ENCODE peak calls at places on chromosomes 11 and 22, in six cellular contexts. One of them, this sample, is unnamed.

GRCh38 chr22:27100323-27100722 is 442.9 kb downstream of the MIAT start:
- DNase-seq in choroid plexus epithelial cell: no peak
- DNase-seq in amniotic stem cell: no peak
- DNase-seq in AG20443: no peak
- DNase-seq in NCI-H1092 treated with DMSO at 0.1 percent for 48 hours: no peak
- DNase-seq in RPMI7951: no peak
- DNase-seq in this sample: peak

GRCh38 chr11:60809249-60809648 is 24.1 kb downstream of the MS4A10 start:
- DNase-seq in choroid plexus epithelial cell: no peak
- DNase-seq in AG20443: no peak
- DNase-seq in amniotic stem cell: no peak
- DNase-seq in NCI-H1092 treated with DMSO at 0.1 percent for 48 hours: no peak
- DNase-seq in RPMI7951: no peak
- DNase-seq in this sample: no peak

GRCh38 chr22:27719033-27719341 is 82.6 kb downstream of the MN1 start:
- DNase-seq in choroid plexus epithelial cell: no peak
- DNase-seq in NCI-H1092 treated with DMSO at 0.1 percent for 48 hours: no peak
- DNase-seq in amniotic stem cell: no peak
- DNase-seq in RPMI7951: no peak
- DNase-seq in AG20443: no peak
- DNase-seq in this sample: no peak

GRCh38 chr11:118786657-118787056 is 4.3 kb downstream of the DDX6 start:
- DNase-seq in AG20443: no peak
- DNase-seq in NCI-H1092 treated with DMSO at 0.1 percent for 48 hours: no peak
- DNase-seq in choroid plexus epithelial cell: no peak
- DNase-seq in RPMI7951: no peak
- DNase-seq in amniotic stem cell: no peak
- DNase-seq in this sample: no peak

GRCh38 chr22:46140989-46141928 is 9.1 kb upstream of the PPARA start:
- DNase-seq in choroid plexus epithelial cell: no peak
- DNase-seq in amniotic stem cell: no peak
- DNase-seq in RPMI7951: no peak
- DNase-seq in NCI-H1092 treated with DMSO at 0.1 percent for 48 hours: no peak
- DNase-seq in AG20443: no peak
- DNase-seq in this sample: no peak

GRCh38 chr11:111500481-111500880 is 11.7 kb downstream of the BTG4 start:
- DNase-seq in NCI-H1092 treated with DMSO at 0.1 percent for 48 hours: no peak
- DNase-seq in choroid plexus epithelial cell: no peak
- DNase-seq in amniotic stem cell: no peak
- DNase-seq in RPMI7951: no peak
- DNase-seq in AG20443: no peak
- DNase-seq in this sample: no peak

GRCh38 chr11:108534274-108534882 is 36.2 kb upstream of the POGLUT3 start:
- DNase-seq in RPMI7951: no peak
- DNase-seq in NCI-H1092 treated with DMSO at 0.1 percent for 48 hours: no peak
- DNase-seq in amniotic stem cell: no peak
- DNase-seq in choroid plexus epithelial cell: no peak
- DNase-seq in AG20443: no peak
- DNase-seq in this sample: no peak

GRCh38 chr22:38843716-38844660 is at the start of gene NPTXR:
- DNase-seq in NCI-H1092 treated with DMSO at 0.1 percent for 48 hours: peak
- DNase-seq in amniotic stem cell: peak
- DNase-seq in AG20443: peak
- DNase-seq in choroid plexus epithelial cell: no peak
- DNase-seq in RPMI7951: peak
- DNase-seq in this sample: peak

GRCh38 chr22:38446018-38446601 is 8.9 kb downstream of the KCNJ4 start:
- DNase-seq in RPMI7951: no peak
- DNase-seq in AG20443: peak
- DNase-seq in choroid plexus epithelial cell: no peak
- DNase-seq in amniotic stem cell: no peak
- DNase-seq in NCI-H1092 treated with DMSO at 0.1 percent for 48 hours: no peak
- DNase-seq in this sample: no peak

GRCh38 chr11:122733301-122733686 is 77.8 kb downstream of the UBASH3B start:
- DNase-seq in choroid plexus epithelial cell: peak
- DNase-seq in amniotic stem cell: no peak
- DNase-seq in NCI-H1092 treated with DMSO at 0.1 percent for 48 hours: peak
- DNase-seq in AG20443: no peak
- DNase-seq in RPMI7951: no peak
- DNase-seq in this sample: peak

GRCh38 chr11:75254326-75254725 is 13.8 kb downstream of the TPBGL start:
- DNase-seq in NCI-H1092 treated with DMSO at 0.1 percent for 48 hours: no peak
- DNase-seq in RPMI7951: no peak
- DNase-seq in choroid plexus epithelial cell: no peak
- DNase-seq in amniotic stem cell: no peak
- DNase-seq in AG20443: no peak
- DNase-seq in this sample: no peak

GRCh38 chr11:91591021-91591420 is 633.6 kb upstream of the FAT3 start:
- DNase-seq in amniotic stem cell: no peak
- DNase-seq in NCI-H1092 treated with DMSO at 0.1 percent for 48 hours: no peak
- DNase-seq in RPMI7951: no peak
- DNase-seq in choroid plexus epithelial cell: no peak
- DNase-seq in AG20443: no peak
- DNase-seq in this sample: no peak

GRCh38 chr11:72589802-72590761 is 84.1 kb downstream of the PDE2A start:
- DNase-seq in RPMI7951: no peak
- DNase-seq in choroid plexus epithelial cell: peak
- DNase-seq in amniotic stem cell: no peak
- DNase-seq in NCI-H1092 treated with DMSO at 0.1 percent for 48 hours: no peak
- DNase-seq in AG20443: no peak
- DNase-seq in this sample: peak

GRCh38 chr11:108973402-108974119 is 308.7 kb downstream of the DDX10 start:
- DNase-seq in AG20443: peak
- DNase-seq in choroid plexus epithelial cell: peak
- DNase-seq in RPMI7951: peak
- DNase-seq in NCI-H1092 treated with DMSO at 0.1 percent for 48 hours: no peak
- DNase-seq in amniotic stem cell: no peak
- DNase-seq in this sample: no peak

GRCh38 chr11:106091480-106092123 is 14.1 kb downstream of the AASDHPPT start:
- DNase-seq in RPMI7951: peak
- DNase-seq in amniotic stem cell: peak
- DNase-seq in choroid plexus epithelial cell: peak
- DNase-seq in NCI-H1092 treated with DMSO at 0.1 percent for 48 hours: no peak
- DNase-seq in AG20443: peak
- DNase-seq in this sample: no peak

GRCh38 chr22:49933236-49933921 is 14.9 kb downstream of the CRELD2 start:
- DNase-seq in RPMI7951: no peak
- DNase-seq in choroid plexus epithelial cell: no peak
- DNase-seq in NCI-H1092 treated with DMSO at 0.1 percent for 48 hours: no peak
- DNase-seq in AG20443: no peak
- DNase-seq in amniotic stem cell: no peak
- DNase-seq in this sample: peak

GRCh38 chr11:126282742-126283591 is at the start of gene TIRAP:
- DNase-seq in choroid plexus epithelial cell: peak
- DNase-seq in amniotic stem cell: peak
- DNase-seq in RPMI7951: peak
- DNase-seq in NCI-H1092 treated with DMSO at 0.1 percent for 48 hours: peak
- DNase-seq in AG20443: peak
- DNase-seq in this sample: peak

GRCh38 chr11:133403900-133404299 is 128.4 kb downstream of the OPCML start:
- DNase-seq in RPMI7951: no peak
- DNase-seq in amniotic stem cell: no peak
- DNase-seq in AG20443: no peak
- DNase-seq in NCI-H1092 treated with DMSO at 0.1 percent for 48 hours: peak
- DNase-seq in choroid plexus epithelial cell: no peak
- DNase-seq in this sample: no peak

GRCh38 chr11:130623909-130624668 is 175.6 kb downstream of the ADAMTS15 start:
- DNase-seq in RPMI7951: no peak
- DNase-seq in amniotic stem cell: no peak
- DNase-seq in AG20443: no peak
- DNase-seq in NCI-H1092 treated with DMSO at 0.1 percent for 48 hours: no peak
- DNase-seq in choroid plexus epithelial cell: peak
- DNase-seq in this sample: no peak

This sample was measured in Right ventricle myocardium superior.